ENCODE peak calls at places on chromosomes 3 and 15, in eight cellular contexts. One of them, this sample, is unnamed.

GRCh38 chr3:158430448-158430847 is 140.5 kb upstream of the MLF1 start:
- DNase-seq in upper lobe of right lung: no peak
- DNase-seq in tibial nerve: no peak
- DNase-seq in epithelial cell of esophagus: peak; percentile 7
- DNase-seq in coronary artery: no peak
- DNase-seq in AG04449: no peak
- DNase-seq in AG10803: no peak
- DNase-seq in pancreas: no peak
- DNase-seq in this sample: no peak

GRCh38 chr3:15339786-15340215 is 7.4 kb upstream of the SH3BP5 start:
- DNase-seq in upper lobe of right lung: no peak
- DNase-seq in tibial nerve: no peak
- DNase-seq in epithelial cell of esophagus: peak; percentile 75
- DNase-seq in coronary artery: no peak
- DNase-seq in AG04449: no peak
- DNase-seq in AG10803: peak; percentile 71
- DNase-seq in pancreas: no peak
- DNase-seq in this sample: no peak

GRCh38 chr15:59372352-59373211 is at the start of gene MYO1E:
- DNase-seq in upper lobe of right lung: peak; percentile 90
- DNase-seq in tibial nerve: peak; percentile 75
- DNase-seq in epithelial cell of esophagus: peak; percentile 98
- DNase-seq in coronary artery: peak; percentile 96
- DNase-seq in AG04449: peak; percentile 88
- DNase-seq in AG10803: peak; percentile 96
- DNase-seq in pancreas: peak; percentile 89
- DNase-seq in this sample: peak; percentile 93

GRCh38 chr3:179546814-179547241 is 15.9 kb upstream of the ACTL6A start:
- DNase-seq in upper lobe of right lung: no peak
- DNase-seq in tibial nerve: no peak
- DNase-seq in epithelial cell of esophagus: peak; percentile 69
- DNase-seq in coronary artery: no peak
- DNase-seq in AG04449: no peak
- DNase-seq in AG10803: no peak
- DNase-seq in pancreas: peak; percentile 63
- DNase-seq in this sample: no peak

GRCh38 chr3:141192345-141192744 is 39.3 kb upstream of the PXYLP1 start:
- DNase-seq in upper lobe of right lung: peak; percentile 97
- DNase-seq in tibial nerve: peak; percentile 100
- DNase-seq in epithelial cell of esophagus: peak; percentile 94
- DNase-seq in coronary artery: peak; percentile 96
- DNase-seq in AG04449: peak; percentile 63
- DNase-seq in AG10803: peak; percentile 92
- DNase-seq in pancreas: peak; percentile 93
- DNase-seq in this sample: peak; percentile 74

GRCh38 chr3:197216169-197216860 is 82.1 kb downstream of the DLG1 start:
- DNase-seq in upper lobe of right lung: no peak
- DNase-seq in tibial nerve: no peak
- DNase-seq in epithelial cell of esophagus: no peak
- DNase-seq in coronary artery: no peak
- DNase-seq in AG04449: peak; percentile 10
- DNase-seq in AG10803: peak; percentile 81
- DNase-seq in pancreas: no peak
- DNase-seq in this sample: peak; percentile 25

GRCh38 chr3:46368569-46368968 is 2.2 kb upstream of the CCR5 start:
- DNase-seq in upper lobe of right lung: peak; percentile 78
- DNase-seq in tibial nerve: no peak
- DNase-seq in epithelial cell of esophagus: peak; percentile 32
- DNase-seq in coronary artery: no peak
- DNase-seq in AG04449: no peak
- DNase-seq in AG10803: no peak
- DNase-seq in pancreas: no peak
- DNase-seq in this sample: no peak

GRCh38 chr3:122661633-122662032 is 19.0 kb upstream of the PARP14 start:
- DNase-seq in upper lobe of right lung: no peak
- DNase-seq in tibial nerve: no peak
- DNase-seq in epithelial cell of esophagus: no peak
- DNase-seq in coronary artery: no peak
- DNase-seq in AG04449: no peak
- DNase-seq in AG10803: no peak
- DNase-seq in pancreas: no peak
- DNase-seq in this sample: no peak

GRCh38 chr3:2354702-2355101 is 256.0 kb downstream of the CNTN4 start:
- DNase-seq in upper lobe of right lung: no peak
- DNase-seq in tibial nerve: no peak
- DNase-seq in epithelial cell of esophagus: peak; percentile 22
- DNase-seq in coronary artery: no peak
- DNase-seq in AG04449: no peak
- DNase-seq in AG10803: no peak
- DNase-seq in pancreas: no peak
- DNase-seq in this sample: no peak

GRCh38 chr3:116288480-116288879 is 156.8 kb downstream of the LSAMP start:
- DNase-seq in upper lobe of right lung: no peak
- DNase-seq in tibial nerve: no peak
- DNase-seq in epithelial cell of esophagus: no peak
- DNase-seq in coronary artery: no peak
- DNase-seq in AG04449: no peak
- DNase-seq in AG10803: peak; percentile 25
- DNase-seq in pancreas: no peak
- DNase-seq in this sample: no peak

GRCh38 chr15:91752081-91752810 is 101.3 kb upstream of the SLCO3A1 start:
- DNase-seq in upper lobe of right lung: no peak
- DNase-seq in tibial nerve: no peak
- DNase-seq in epithelial cell of esophagus: peak; percentile 26
- DNase-seq in coronary artery: no peak
- DNase-seq in AG04449: no peak
- DNase-seq in AG10803: no peak
- DNase-seq in pancreas: no peak
- DNase-seq in this sample: no peak

GRCh38 chr15:78146437-78147154 is 2.6 kb upstream of the IDH3A start:
- DNase-seq in upper lobe of right lung: no peak
- DNase-seq in tibial nerve: no peak
- DNase-seq in epithelial cell of esophagus: peak; percentile 75
- DNase-seq in coronary artery: peak; percentile 35
- DNase-seq in AG04449: no peak
- DNase-seq in AG10803: no peak
- DNase-seq in pancreas: peak; percentile 13
- DNase-seq in this sample: no peak

GRCh38 chr3:58178528-58179234 is 32.1 kb downstream of the DNASE1L3 start:
- DNase-seq in upper lobe of right lung: no peak
- DNase-seq in tibial nerve: no peak
- DNase-seq in epithelial cell of esophagus: peak; percentile 51
- DNase-seq in coronary artery: no peak
- DNase-seq in AG04449: no peak
- DNase-seq in AG10803: no peak
- DNase-seq in pancreas: no peak
- DNase-seq in this sample: no peak

GRCh38 chr15:47507221-47507985 is 209.9 kb upstream of the SEMA6D start:
- DNase-seq in upper lobe of right lung: no peak
- DNase-seq in tibial nerve: no peak
- DNase-seq in epithelial cell of esophagus: no peak
- DNase-seq in coronary artery: no peak
- DNase-seq in AG04449: no peak
- DNase-seq in AG10803: no peak
- DNase-seq in pancreas: no peak
- DNase-seq in this sample: no peak

GRCh38 chr3:14451844-14452533 is 49.6 kb downstream of the SLC6A6 start:
- DNase-seq in upper lobe of right lung: peak; percentile 58
- DNase-seq in tibial nerve: peak; percentile 70
- DNase-seq in epithelial cell of esophagus: peak; percentile 63
- DNase-seq in coronary artery: no peak
- DNase-seq in AG04449: peak; percentile 78
- DNase-seq in AG10803: peak; percentile 89
- DNase-seq in pancreas: peak; percentile 30
- DNase-seq in this sample: peak; percentile 93

GRCh38 chr3:50519471-50520089 is 16.1 kb upstream of the CACNA2D2 start:
- DNase-seq in upper lobe of right lung: peak; percentile 82
- DNase-seq in tibial nerve: peak; percentile 28
- DNase-seq in epithelial cell of esophagus: peak; percentile 68
- DNase-seq in coronary artery: no peak
- DNase-seq in AG04449: no peak
- DNase-seq in AG10803: peak; percentile 25
- DNase-seq in pancreas: peak; percentile 63
- DNase-seq in this sample: no peak

GRCh38 chr15:74432968-74433591 is 678 bp downstream of the SEMA7A start:
- DNase-seq in upper lobe of right lung: no peak
- DNase-seq in tibial nerve: no peak
- DNase-seq in epithelial cell of esophagus: no peak
- DNase-seq in coronary artery: no peak
- DNase-seq in AG04449: no peak
- DNase-seq in AG10803: peak; percentile 30
- DNase-seq in pancreas: no peak
- DNase-seq in this sample: no peak

GRCh38 chr15:52050416-52050815 is 31.4 kb downstream of the MAPK6 start:
- DNase-seq in upper lobe of right lung: no peak
- DNase-seq in tibial nerve: no peak
- DNase-seq in epithelial cell of esophagus: peak; percentile 57
- DNase-seq in coronary artery: no peak
- DNase-seq in AG04449: peak; percentile 34
- DNase-seq in AG10803: peak; percentile 57
- DNase-seq in pancreas: no peak
- DNase-seq in this sample: no peak

GRCh38 chr15:51842852-51843737 is 13.6 kb downstream of the TMOD3 start:
- DNase-seq in upper lobe of right lung: no peak
- DNase-seq in tibial nerve: no peak
- DNase-seq in epithelial cell of esophagus: peak; percentile 97
- DNase-seq in coronary artery: no peak
- DNase-seq in AG04449: no peak
- DNase-seq in AG10803: peak; percentile 28
- DNase-seq in pancreas: no peak
- DNase-seq in this sample: no peak

GRCh38 chr15:64164436-64164835 is 1.6 kb upstream of the PPIB start:
- DNase-seq in upper lobe of right lung: no peak
- DNase-seq in tibial nerve: no peak
- DNase-seq in epithelial cell of esophagus: no peak
- DNase-seq in coronary artery: no peak
- DNase-seq in AG04449: no peak
- DNase-seq in AG10803: no peak
- DNase-seq in pancreas: no peak
- DNase-seq in this sample: no peak

GRCh38 chr3:79167651-79168416 is 600.0 kb downstream of the ROBO1 start:
- DNase-seq in upper lobe of right lung: no peak
- DNase-seq in tibial nerve: no peak
- DNase-seq in epithelial cell of esophagus: peak; percentile 80
- DNase-seq in coronary artery: no peak
- DNase-seq in AG04449: peak; percentile 70
- DNase-seq in AG10803: peak; percentile 93
- DNase-seq in pancreas: no peak
- DNase-seq in this sample: peak; percentile 83
- H3K4me3 ChIP-seq in upper lobe of right lung: no peak overlapping the region
- H3K4me3 ChIP-seq in tibial nerve: no peak overlapping the region
- H3K4me3 ChIP-seq in epithelial cell of esophagus: no peak overlapping the region
- H3K4me3 ChIP-seq in coronary artery: no peak overlapping the region
- H3K4me3 ChIP-seq in AG04449: no peak overlapping the region
- H3K4me3 ChIP-seq in AG10803: no peak overlapping the region
- H3K4me3 ChIP-seq in pancreas: no peak overlapping the region
- H3K4me3 ChIP-seq in this sample: no peak overlapping the region

GRCh38 chr15:90539789-90540188 is 10.1 kb downstream of the CRTC3 start:
- DNase-seq in upper lobe of right lung: no peak
- DNase-seq in tibial nerve: no peak
- DNase-seq in epithelial cell of esophagus: no peak
- DNase-seq in coronary artery: no peak
- DNase-seq in AG04449: no peak
- DNase-seq in AG10803: no peak
- DNase-seq in pancreas: no peak
- DNase-seq in this sample: no peak
- H3K4me3 ChIP-seq in upper lobe of right lung: no peak overlapping the region
- H3K4me3 ChIP-seq in tibial nerve: no peak overlapping the region
- H3K4me3 ChIP-seq in epithelial cell of esophagus: no peak overlapping the region
- H3K4me3 ChIP-seq in coronary artery: no peak overlapping the region
- H3K4me3 ChIP-seq in AG04449: no peak overlapping the region
- H3K4me3 ChIP-seq in AG10803: no peak overlapping the region
- H3K4me3 ChIP-seq in pancreas: no peak overlapping the region
- H3K4me3 ChIP-seq in this sample: no peak overlapping the region

DNA sequence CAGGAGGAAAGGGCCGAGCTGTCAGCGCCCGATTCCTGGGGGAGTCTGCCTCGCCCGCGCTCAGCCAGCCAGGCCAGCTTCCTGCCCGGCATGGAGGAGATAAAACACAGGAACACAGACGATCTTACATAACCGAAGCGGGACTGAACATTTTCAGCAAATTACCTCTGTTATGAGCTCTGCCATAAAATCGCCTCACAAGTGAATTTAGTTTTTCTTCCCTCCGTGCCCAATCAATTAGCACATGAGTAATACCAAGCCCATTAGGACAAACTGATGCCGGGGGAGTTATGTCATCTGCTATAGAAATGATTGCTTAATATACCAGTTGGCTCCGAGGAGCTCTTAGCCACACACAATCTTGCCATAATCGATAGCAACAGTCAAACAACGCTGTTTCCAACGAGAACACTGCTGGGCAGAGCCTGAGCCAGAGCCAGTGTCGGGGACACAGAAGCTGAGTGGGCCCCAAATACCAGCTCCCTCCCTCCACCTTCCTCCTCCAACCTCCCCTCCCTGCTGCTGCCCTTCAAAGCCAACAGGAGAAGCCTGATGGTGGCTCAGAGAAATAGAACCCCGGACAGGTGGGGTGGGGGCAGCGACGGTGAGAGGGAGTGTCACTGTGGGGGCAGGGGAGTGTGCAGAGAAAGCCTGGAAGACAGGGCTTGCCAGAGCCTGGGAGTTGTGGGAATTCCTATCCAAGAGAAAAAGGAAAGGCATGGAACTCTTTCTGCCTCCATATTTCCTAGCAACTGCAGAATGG is 279.4 kb upstream of the TLE3 start:
- DNase-seq in upper lobe of right lung: peak; percentile 72
- DNase-seq in tibial nerve: no peak
- DNase-seq in epithelial cell of esophagus: peak; percentile 63
- DNase-seq in coronary artery: peak; percentile 85
- DNase-seq in AG04449: peak; percentile 3
- DNase-seq in AG10803: peak; percentile 76
- DNase-seq in pancreas: peak; percentile 64
- DNase-seq in this sample: peak; percentile 19
- H3K4me3 ChIP-seq in upper lobe of right lung: peak overlapping the region; percentile 16
- H3K4me3 ChIP-seq in tibial nerve: no peak overlapping the region
- H3K4me3 ChIP-seq in epithelial cell of esophagus: no peak overlapping the region
- H3K4me3 ChIP-seq in coronary artery: peak overlapping the region; percentile 52
- H3K4me3 ChIP-seq in AG04449: no peak overlapping the region
- H3K4me3 ChIP-seq in AG10803: peak overlapping the region; percentile 35
- H3K4me3 ChIP-seq in pancreas: peak overlapping the region; percentile 13
- H3K4me3 ChIP-seq in this sample: peak overlapping the region; percentile 10

DNA sequence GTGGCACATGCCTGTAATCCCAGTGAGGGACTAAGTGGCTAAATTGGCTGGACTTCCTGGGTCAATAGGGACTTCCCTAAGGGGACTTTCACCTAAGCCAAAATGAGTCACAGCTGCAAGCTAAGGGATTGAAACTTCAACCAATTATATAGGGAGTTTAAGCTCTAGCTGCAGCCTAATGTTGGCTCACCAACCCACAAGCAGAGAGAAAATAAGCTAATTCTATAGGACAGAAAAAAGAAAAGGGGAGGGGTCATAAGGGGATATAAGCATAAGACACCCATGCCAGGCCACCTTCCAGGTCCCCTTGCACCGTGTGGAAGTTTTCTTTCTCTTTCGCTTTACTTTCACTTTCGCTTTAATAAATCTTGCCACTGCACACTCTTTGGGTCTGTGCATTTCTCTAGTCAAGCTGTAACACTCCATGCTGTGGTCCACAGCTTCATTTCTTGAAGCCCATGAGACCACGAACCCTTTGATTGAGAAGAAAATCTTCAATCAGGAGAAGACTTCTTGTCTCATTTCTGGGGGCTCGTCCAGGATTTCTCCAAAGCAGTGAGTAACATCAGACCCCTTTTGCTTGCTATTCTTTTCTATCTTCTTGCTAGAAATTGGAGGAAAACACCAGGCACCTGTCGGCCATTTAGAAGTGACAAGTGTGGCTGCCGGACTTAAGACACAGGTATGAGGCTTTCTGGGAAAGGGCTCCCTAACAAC is 192.3 kb downstream of the IGSF11 start:
- DNase-seq in upper lobe of right lung: no peak
- DNase-seq in tibial nerve: no peak
- DNase-seq in epithelial cell of esophagus: peak; percentile 8
- DNase-seq in coronary artery: no peak
- DNase-seq in AG04449: no peak
- DNase-seq in AG10803: no peak
- DNase-seq in pancreas: no peak
- DNase-seq in this sample: no peak
- H3K4me3 ChIP-seq in upper lobe of right lung: no peak overlapping the region
- H3K4me3 ChIP-seq in tibial nerve: no peak overlapping the region
- H3K4me3 ChIP-seq in epithelial cell of esophagus: no peak overlapping the region
- H3K4me3 ChIP-seq in coronary artery: no peak overlapping the region
- H3K4me3 ChIP-seq in AG04449: no peak overlapping the region
- H3K4me3 ChIP-seq in AG10803: no peak overlapping the region
- H3K4me3 ChIP-seq in pancreas: no peak overlapping the region
- H3K4me3 ChIP-seq in this sample: no peak overlapping the region

This sample was measured in skeletal muscle cell.